ENCODE peak calls at places on chromosome 5, in nine cellular contexts. B is upper lobe of right lung; D is DND-41; S is CD4-positive, alpha-beta T cell; C is ovary; H is breast epithelium; P is right lobe of liver; M is tibial artery; W is psoas muscle. N is an unnamed sample. For H3K9me3, the result is how much of the 10 kb centered on the place peaks cover.

GRCh38 chr5:59066367-59067163 is 483.7 kb downstream of the RAB3C start:
- DNase-seq in M (no peak), B (no peak), W (peak), H (no peak), C (no peak), D (no peak), P (no peak), S (no peak), N (no peak)

GRCh38 chr5:6780802-6781391 is 67.7 kb downstream of the TENT4A start:
- DNase-seq in D (peak), C (no peak), P (no peak), B (no peak), M (no peak), H (no peak), S (no peak), W (no peak), N (no peak)

GRCh38 chr5:106873558-106873957 is 797.2 kb downstream of the EFNA5 start:
- DNase-seq in P (no peak), W (no peak), S (no peak), M (no peak), H (no peak), B (no peak), D (no peak), C (no peak), N (no peak)

GRCh38 chr5:121968910-121969607 is 7.3 kb downstream of the SRFBP1 start:
- DNase-seq in S (no peak), M (no peak), W (no peak), C (no peak), P (no peak), H (no peak), D (no peak), B (no peak), N (no peak)

GRCh38 chr5:125607018-125607417 is 816.2 kb upstream of the GRAMD2B start:
- DNase-seq in M (no peak), W (no peak), P (no peak), H (no peak), B (no peak), C (no peak), S (no peak), D (no peak), N (no peak)

GRCh38 chr5:3110371-3110770 is 358.9 kb upstream of the IRX2 start:
- DNase-seq in W (no peak), H (no peak), P (no peak), D (no peak), B (peak), M (no peak), S (no peak), C (no peak), N (no peak)

GRCh38 chr5:52774005-52774410 is 13.7 kb upstream of the ITGA1 start:
- DNase-seq in H (no peak), S (no peak), B (no peak), C (no peak), D (no peak), M (no peak), W (no peak), P (peak), N (no peak)

GRCh38 chr5:132008163-132008473 is 3.3 kb downstream of the ACSL6 start:
- DNase-seq in B (no peak), P (no peak), S (no peak), W (no peak), D (no peak), C (no peak), H (no peak), M (no peak), N (no peak)

GRCh38 chr5:64838803-64839202 is 70.1 kb downstream of the CWC27 start:
- DNase-seq in B (no peak), W (no peak), S (no peak), D (no peak), H (no peak), C (no peak), P (no peak), M (no peak), N (no peak)

GRCh38 chr5:35342664-35343063 is 112.4 kb upstream of the PRLR start:
- DNase-seq in P (no peak), S (no peak), H (no peak), M (no peak), C (no peak), D (no peak), B (no peak), W (no peak), N (no peak)

GRCh38 chr5:6868170-6868569 is 154.9 kb downstream of the TENT4A start:
- DNase-seq in P (no peak), W (peak), D (no peak), S (no peak), B (no peak), C (no peak), M (no peak), H (no peak), N (no peak)

GRCh38 chr5:162107591-162107990 is 40.0 kb downstream of the GABRG2 start:
- DNase-seq in P (no peak), B (no peak), W (no peak), S (no peak), D (no peak), H (no peak), C (no peak), M (no peak), N (no peak)

GRCh38 chr5:94777163-94777885 is 158.9 kb downstream of the SLF1 start:
- DNase-seq in S (no peak), M (no peak), P (no peak), C (no peak), W (no peak), B (no peak), D (no peak), H (no peak), N (no peak)

GRCh38 chr5:157857821-157858526 is 971 bp downstream of the CLINT1 start:
- DNase-seq in S (no peak), B (no peak), D (no peak), H (no peak), C (no peak), W (no peak), M (no peak), P (no peak), N (no peak)

GRCh38 chr5:115028557-115028956 is 141.2 kb downstream of the TRIM36 start:
- DNase-seq in D (no peak), C (no peak), W (no peak), P (no peak), M (no peak), B (no peak), S (no peak), H (no peak), N (no peak)

GRCh38 chr5:54243483-54244080 is 66.8 kb downstream of the ARL15 start:
- DNase-seq in C (no peak), S (peak), D (peak), W (no peak), M (no peak), H (no peak), B (no peak), P (no peak), N (no peak)

GRCh38 chr5:105413406-105413990 is 1850.9 kb upstream of the NUDT12 start:
- DNase-seq in M (no peak), B (no peak), H (no peak), C (no peak), P (no peak), S (no peak), D (no peak), W (no peak), N (peak)

GRCh38 chr5:98713027-98713426 is 60.4 kb upstream of the RGMB start:
- DNase-seq in W (no peak), B (no peak), H (no peak), M (no peak), S (no peak), C (no peak), D (no peak), P (no peak), N (no peak)

GRCh38 chr5:94968507-94969095 is 316.3 kb downstream of the MCTP1 start:
- DNase-seq in S (no peak), C (no peak), B (no peak), H (no peak), P (peak), M (no peak), W (no peak), D (peak), N (peak)

GRCh38 chr5:158938181-158938580 is 161.5 kb downstream of the EBF1 start:
- DNase-seq in C (no peak), W (no peak), P (no peak), H (no peak), M (no peak), S (no peak), D (no peak), B (no peak), N (no peak)

GRCh38 chr5:171774418-171774817 is 11.2 kb upstream of the SMIM23 start:
- DNase-seq in P (no peak), W (no peak), B (no peak), C (no peak), H (no peak), S (no peak), M (no peak), D (no peak), N (no peak)

GRCh38 chr5:99929067-99929805 is 605.9 kb upstream of the FAM174A start:
- DNase-seq in S (no peak), W (no peak), D (no peak), B (no peak), P (no peak), C (no peak), H (no peak), M (no peak), N (no peak)

GRCh38 chr5:169064093-169064492 is 236.8 kb downstream of the SLIT3 start:
- DNase-seq in W (no peak), S (no peak), H (no peak), M (no peak), B (no peak), D (no peak), P (no peak), C (no peak), N (no peak)

GRCh38 chr5:44842491-44843282 is 33.9 kb downstream of the MRPS30 start:
- DNase-seq in C (no peak), B (no peak), P (no peak), D (no peak), H (no peak), W (no peak), S (no peak), M (no peak), N (no peak)

GRCh38 chr5:37187465-37187977 is 61.7 kb downstream of the CPLANE1 start:
- DNase-seq in H (no peak), M (no peak), C (no peak), D (no peak), B (no peak), P (no peak), S (no peak), W (no peak), N (no peak)

GRCh38 chr5:8628521-8628920 is 759.6 kb downstream of the MTRR start:
- DNase-seq in H (no peak), S (no peak), W (no peak), P (no peak), C (no peak), M (no peak), B (no peak), D (no peak), N (no peak)

GRCh38 chr5:119878712-119879111 is 249.4 kb downstream of the FAM170A start:
- DNase-seq in B (no peak), S (no peak), M (no peak), C (no peak), W (no peak), D (no peak), P (no peak), H (no peak), N (no peak)

GRCh38 chr5:95631991-95632675 is 12.2 kb downstream of the GPR150 start:
- DNase-seq in S (peak), M (no peak), H (no peak), C (no peak), P (no peak), W (no peak), B (no peak), D (peak), N (no peak)

GRCh38 chr5:157933005-157933404 is 74.1 kb upstream of the CLINT1 start:
- DNase-seq in B (no peak), M (no peak), D (no peak), W (no peak), S (no peak), P (no peak), H (no peak), C (no peak), N (no peak)

GRCh38 chr5:111954516-111955337 is 197.7 kb upstream of the NREP start:
- DNase-seq in B (no peak), W (no peak), D (no peak), H (no peak), P (no peak), M (no peak), C (no peak), S (no peak), N (no peak)

GRCh38 chr5:89128097-89128496 is 245.1 kb upstream of the MEF2C start:
- DNase-seq in S (no peak), M (no peak), C (no peak), D (no peak), W (no peak), H (no peak), P (no peak), B (no peak), N (no peak)

GRCh38 chr5:2708751-2709150 is 42.7 kb downstream of the IRX2 start:
- DNase-seq in C (no peak), H (no peak), B (no peak), S (no peak), P (no peak), M (peak), D (no peak), W (no peak), N (no peak)

GRCh38 chr5:1865486-1865885 is 17.2 kb downstream of the IRX4 start:
- DNase-seq in P (no peak), M (no peak), S (no peak), B (no peak), H (no peak), D (no peak), C (no peak), W (no peak), N (no peak)

GRCh38 chr5:6708814-6709213 is 4.4 kb upstream of the TENT4A start:
- DNase-seq in S (no peak), M (no peak), D (no peak), B (peak), C (no peak), W (peak), P (no peak), H (no peak), N (no peak)

GRCh38 chr5:171437286-171437821 is 17.9 kb downstream of the FGF18 start:
- DNase-seq in C (no peak), M (no peak), H (no peak), W (no peak), B (no peak), D (no peak), S (no peak), P (no peak), N (peak)

GRCh38 chr5:36202521-36202961 is 39.2 kb downstream of the NADK2 start:
- DNase-seq in H (no peak), C (no peak), B (no peak), D (no peak), S (no peak), W (no peak), P (no peak), M (no peak), N (no peak)

GRCh38 chr5:71862661-71863060 is 143.6 kb downstream of the CARTPT start:
- DNase-seq in B (no peak), D (no peak), S (no peak), P (no peak), W (no peak), H (no peak), M (no peak), C (no peak), N (no peak)

GRCh38 chr5:150706776-150707390 is 6.0 kb upstream of the RBM22 start:
- DNase-seq in D (no peak), P (no peak), B (no peak), C (no peak), M (no peak), W (no peak), H (no peak), S (no peak), N (no peak)

GRCh38 chr5:150710165-150710564 is 9.3 kb upstream of the RBM22 start:
- DNase-seq in B (no peak), P (no peak), D (no peak), S (no peak), C (no peak), H (no peak), W (no peak), M (no peak), N (no peak)
- TF ChIP-seq CTCF in B (peak), P (peak), D (peak), S (peak), C (no peak), H (no peak), W (peak), M (peak), N (no peak)

DNA sequence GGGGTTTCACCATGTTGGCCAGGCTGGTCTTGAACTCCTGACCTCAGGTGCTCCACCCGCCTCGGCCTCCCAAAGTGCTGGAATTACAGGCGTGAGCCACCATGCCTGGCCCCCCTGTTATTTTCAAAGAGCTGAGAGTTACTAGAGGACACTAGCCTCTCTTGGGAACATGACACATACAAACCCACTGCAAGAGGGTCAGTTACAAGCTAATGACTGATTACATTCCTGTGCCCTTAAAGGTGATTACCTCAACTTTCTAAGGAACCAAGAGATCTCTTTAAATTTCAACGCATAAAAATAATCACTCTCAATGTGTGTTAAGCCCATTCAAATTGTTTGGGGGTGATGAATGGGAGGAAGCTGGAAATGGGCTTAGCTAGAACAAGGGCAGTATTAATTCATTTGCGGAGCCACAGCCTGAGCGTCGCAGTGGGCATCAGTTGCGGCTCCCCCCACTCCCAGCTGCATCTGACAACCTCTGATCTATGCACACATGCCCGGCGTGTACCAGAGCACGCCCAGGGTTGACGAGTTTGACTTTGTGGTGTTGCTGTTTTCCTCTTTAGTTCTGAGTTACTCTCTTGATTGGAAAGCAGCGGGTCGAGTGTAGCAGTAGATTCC is 146.9 kb downstream of the GOLPH3 start:
- DNase-seq in W (no peak), H (no peak), D (no peak), S (no peak), C (no peak), M (no peak), B (no peak), P (no peak), N (no peak)
- H3K27ac ChIP-seq in W (peak), H (peak), D (no peak), S (no peak), C (peak), M (peak), B (peak), P (no peak), N (no peak)

GRCh38 chr5:141250576-141250975 is 5.4 kb downstream of the PCDHB15 start:
- DNase-seq in M (no peak), P (no peak), W (no peak), B (no peak), H (no peak), D (no peak), S (no peak), C (no peak), N (no peak)

GRCh38 chr5:141241496-141241895 is 3.7 kb upstream of the PCDHB15 start:
- DNase-seq in B (no peak), P (no peak), S (no peak), W (no peak), H (no peak), D (no peak), M (no peak), C (no peak), N (no peak)

DNA sequence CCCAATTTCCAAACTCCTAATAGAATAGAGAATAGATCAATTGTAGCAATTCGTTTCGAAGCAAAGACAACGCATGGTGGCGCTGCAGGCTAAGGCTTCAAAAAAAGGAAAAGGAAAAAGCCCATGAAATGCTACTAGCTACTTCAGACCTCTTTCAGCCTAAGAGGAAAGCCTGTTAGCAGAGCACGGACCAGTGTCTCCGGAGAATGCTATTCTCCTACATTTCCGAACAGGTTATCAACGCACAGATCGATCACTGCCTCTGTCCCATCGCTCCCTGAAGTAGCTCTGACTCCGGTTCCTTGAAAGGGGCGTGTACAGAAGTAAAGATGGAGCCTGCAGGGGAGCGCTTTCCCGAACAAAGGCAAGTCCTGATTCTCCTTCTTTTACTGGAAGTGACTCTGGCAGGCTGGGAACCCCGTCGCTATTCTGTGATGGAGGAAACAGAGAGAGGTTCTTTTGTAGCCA is at the start of gene PCDHB15:
- DNase-seq in P (no peak), B (no peak), D (no peak), M (no peak), H (no peak), C (peak), S (no peak), W (no peak), N (peak)
- H3K9me3 ChIP-seq in P (under half), B (half or more), D (under half), M (half or more), H (half or more), C (under half), S (half or more), W (under half), N (under half)

DNA sequence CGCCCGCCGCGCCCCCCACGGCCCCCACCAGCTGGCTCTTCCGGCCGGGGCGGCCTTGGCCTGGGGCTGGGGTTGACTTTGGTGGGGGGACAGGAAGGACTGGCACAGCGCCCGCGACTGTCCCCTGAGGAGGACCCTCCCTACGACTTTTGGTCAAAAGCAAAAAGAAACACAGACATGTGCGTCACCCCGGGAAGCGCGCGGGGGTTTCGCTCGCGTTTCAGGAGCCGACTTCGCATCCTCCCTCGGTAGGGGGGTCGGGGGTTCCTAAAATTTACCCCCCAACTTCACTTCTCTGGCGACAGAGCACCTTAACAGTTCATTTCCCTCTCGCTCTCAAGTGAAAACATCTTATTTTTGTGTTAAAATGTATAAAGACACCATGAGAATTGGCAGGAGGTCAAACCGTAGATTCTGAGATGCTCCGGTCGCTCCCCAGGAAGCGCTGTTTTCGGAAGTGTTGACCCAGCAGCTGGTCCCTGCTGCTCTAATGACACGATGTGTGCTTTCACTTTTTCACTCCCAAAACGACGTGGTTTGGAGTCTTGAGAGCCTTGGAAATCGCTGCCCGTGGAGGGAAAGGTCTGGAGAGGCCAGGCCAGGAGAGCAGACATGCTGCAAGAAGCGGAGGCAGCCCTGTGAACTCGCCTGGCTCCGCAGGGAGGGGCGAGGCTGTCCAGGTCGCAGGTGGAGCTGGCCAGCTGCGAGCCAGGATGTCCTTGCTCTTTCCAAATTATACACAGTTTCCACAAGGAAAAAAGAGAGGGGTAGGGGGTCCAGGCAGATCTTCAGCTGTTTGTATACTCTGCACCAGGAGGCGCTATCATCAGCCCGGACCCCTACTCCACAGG is 248.2 kb upstream of the ANKRD55 start:
- DNase-seq in D (no peak), W (peak), C (peak), S (peak), H (no peak), B (peak), M (peak), P (no peak), N (peak)
- TF ChIP-seq CTCF in D (no peak), W (no peak), C (no peak), S (peak), H (no peak), B (peak), M (no peak), P (no peak), N (no peak)

DNA sequence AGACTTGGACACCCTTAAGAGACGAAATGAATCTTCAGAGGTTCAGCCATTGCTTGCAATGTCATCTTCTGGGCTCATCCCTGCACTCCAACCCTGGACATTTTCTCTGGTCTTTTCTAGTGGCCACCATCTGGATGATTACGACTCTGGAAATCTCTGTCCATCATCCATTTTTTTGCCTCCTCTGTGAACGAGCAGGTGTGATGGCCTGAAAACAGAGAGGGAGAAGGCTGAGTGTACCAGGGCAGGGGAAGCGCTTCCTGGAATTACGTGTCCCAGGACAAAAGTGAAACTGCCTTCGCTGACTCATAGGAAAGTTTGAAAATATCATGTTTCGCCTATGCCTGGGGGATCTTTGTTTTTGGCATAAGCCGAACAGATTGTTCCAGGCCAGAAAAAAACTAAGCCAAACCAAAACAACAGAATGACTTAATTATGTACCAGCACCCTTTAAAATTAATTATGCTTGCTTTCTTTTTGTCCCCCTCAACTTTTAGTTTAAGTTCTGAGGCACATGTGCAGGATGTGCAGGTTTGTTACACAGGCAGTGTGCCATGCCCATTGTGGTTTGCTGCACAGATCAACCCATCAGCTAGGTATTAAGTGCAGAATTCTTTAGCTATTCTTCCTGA is 31.9 kb downstream of the ANKRD33B start:
- DNase-seq in D (peak), B (no peak), C (peak), S (no peak), M (peak), H (peak), P (peak), W (no peak), N (no peak)
- H3K27ac ChIP-seq in D (peak), B (peak), C (no peak), S (no peak), M (peak), H (peak), P (no peak), W (peak), N (peak)

N was measured in pancreas.